ENCODE peak calls at places on chromosomes 2 and 18, in four cellular contexts. One of them, this sample, is unnamed.
A peak's percentile ranks its signal among the peaks of the same experiment; 100 is the strongest.

GRCh38 chr2:231369580-231370428 is 25.7 kb upstream of the B3GNT7 start:
- DNase-seq in WTC11: no peak
- DNase-seq in H1: no peak
- DNase-seq in K562: no peak
- DNase-seq in this sample: no peak

GRCh38 chr2:201882353-201883095 is 76.2 kb downstream of the CDK15 start:
- DNase-seq in WTC11: peak; percentile 29
- DNase-seq in H1: no peak
- DNase-seq in K562: no peak
- DNase-seq in this sample: no peak

GRCh38 chr18:2180586-2180985 is 390.7 kb downstream of the METTL4 start:
- DNase-seq in WTC11: no peak
- DNase-seq in H1: no peak
- DNase-seq in K562: no peak
- DNase-seq in this sample: no peak

GRCh38 chr2:43340066-43340465 is 113.7 kb upstream of the ZFP36L2 start:
- DNase-seq in WTC11: no peak
- DNase-seq in H1: no peak
- DNase-seq in K562: no peak
- DNase-seq in this sample: no peak

GRCh38 chr2:44715671-44716077 is 225.8 kb upstream of the SIX3 start:
- DNase-seq in WTC11: peak; percentile 26
- DNase-seq in H1: peak; percentile 47
- DNase-seq in K562: no peak
- DNase-seq in this sample: no peak

GRCh38 chr2:199443589-199444130 is 14.1 kb downstream of the SATB2 start:
- DNase-seq in WTC11: no peak
- DNase-seq in H1: no peak
- DNase-seq in K562: no peak
- DNase-seq in this sample: no peak

GRCh38 chr2:232537079-232537478 is 2.4 kb upstream of the CHRNG start:
- DNase-seq in WTC11: peak; percentile 73
- DNase-seq in H1: no peak
- DNase-seq in K562: peak; percentile 49
- DNase-seq in this sample: no peak

GRCh38 chr2:8149985-8150547 is 531.8 kb upstream of the ID2 start:
- DNase-seq in WTC11: no peak
- DNase-seq in H1: no peak
- DNase-seq in K562: no peak
- DNase-seq in this sample: no peak

GRCh38 chr2:241036397-241036963 is 38.1 kb downstream of the SNED1 start:
- DNase-seq in WTC11: peak; percentile 52
- DNase-seq in H1: no peak
- DNase-seq in K562: peak; percentile 63
- DNase-seq in this sample: peak; percentile 44

DNA sequence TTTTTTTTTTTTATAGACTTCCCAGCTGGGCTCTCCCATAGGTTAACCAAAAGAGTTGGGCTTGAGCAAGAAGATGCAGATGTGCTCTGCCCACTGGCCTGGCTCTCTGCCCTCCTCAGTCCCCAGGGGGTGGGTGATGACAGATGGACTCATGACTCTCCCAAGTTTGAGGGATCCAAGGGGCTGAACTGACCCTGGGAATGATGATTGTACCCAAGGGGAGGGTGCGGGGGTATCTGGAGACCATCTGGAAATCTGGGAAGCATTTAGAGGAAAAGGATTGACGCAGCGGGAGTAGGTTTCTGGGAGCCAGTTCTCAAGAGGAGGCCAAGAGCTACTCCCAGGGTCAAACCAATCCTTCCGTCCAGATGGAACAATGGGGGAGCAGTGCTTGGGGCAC is 330.8 kb downstream of the CYP26B1 start:
- DNase-seq in WTC11: no peak
- DNase-seq in H1: no peak
- DNase-seq in K562: no peak
- DNase-seq in this sample: no peak
- TF ChIP-seq CREB1 in WTC11: no peak
- TF ChIP-seq CREB1 in H1: no peak
- TF ChIP-seq CREB1 in K562: no peak
- TF ChIP-seq CREB1 in this sample: no peak

GRCh38 chr2:23285076-23285795 is 99.7 kb upstream of the KLHL29 start:
- DNase-seq in WTC11: no peak
- DNase-seq in H1: no peak
- DNase-seq in K562: no peak
- DNase-seq in this sample: no peak

GRCh38 chr2:23280401-23280800 is 104.6 kb upstream of the KLHL29 start:
- DNase-seq in WTC11: no peak
- DNase-seq in H1: no peak
- DNase-seq in K562: no peak
- DNase-seq in this sample: no peak

GRCh38 chr2:23286031-23286764 is 98.8 kb upstream of the KLHL29 start:
- DNase-seq in WTC11: no peak
- DNase-seq in H1: no peak
- DNase-seq in K562: no peak
- DNase-seq in this sample: no peak

GRCh38 chr2:23286765-23287155 is 98.2 kb upstream of the KLHL29 start:
- DNase-seq in WTC11: no peak
- DNase-seq in H1: no peak
- DNase-seq in K562: no peak
- DNase-seq in this sample: no peak

GRCh38 chr2:23283653-23284052 is 101.3 kb upstream of the KLHL29 start:
- DNase-seq in WTC11: no peak
- DNase-seq in H1: no peak
- DNase-seq in K562: no peak
- DNase-seq in this sample: no peak
- TF ChIP-seq CREB1 in WTC11: no peak
- TF ChIP-seq CREB1 in H1: no peak
- TF ChIP-seq CREB1 in K562: no peak
- TF ChIP-seq CREB1 in this sample: no peak

GRCh38 chr2:144462266-144462665 is 57.7 kb downstream of the ZEB2 start:
- DNase-seq in WTC11: no peak
- DNase-seq in H1: no peak
- DNase-seq in K562: no peak
- DNase-seq in this sample: no peak

GRCh38 chr2:144456680-144457079 is 63.2 kb downstream of the ZEB2 start:
- DNase-seq in WTC11: no peak
- DNase-seq in H1: no peak
- DNase-seq in K562: no peak
- DNase-seq in this sample: no peak

GRCh38 chr2:144458536-144458935 is 61.4 kb downstream of the ZEB2 start:
- DNase-seq in WTC11: no peak
- DNase-seq in H1: no peak
- DNase-seq in K562: no peak
- DNase-seq in this sample: no peak

GRCh38 chr2:144460981-144461766 is 58.7 kb downstream of the ZEB2 start:
- DNase-seq in WTC11: no peak
- DNase-seq in H1: no peak
- DNase-seq in K562: no peak
- DNase-seq in this sample: no peak

DNA sequence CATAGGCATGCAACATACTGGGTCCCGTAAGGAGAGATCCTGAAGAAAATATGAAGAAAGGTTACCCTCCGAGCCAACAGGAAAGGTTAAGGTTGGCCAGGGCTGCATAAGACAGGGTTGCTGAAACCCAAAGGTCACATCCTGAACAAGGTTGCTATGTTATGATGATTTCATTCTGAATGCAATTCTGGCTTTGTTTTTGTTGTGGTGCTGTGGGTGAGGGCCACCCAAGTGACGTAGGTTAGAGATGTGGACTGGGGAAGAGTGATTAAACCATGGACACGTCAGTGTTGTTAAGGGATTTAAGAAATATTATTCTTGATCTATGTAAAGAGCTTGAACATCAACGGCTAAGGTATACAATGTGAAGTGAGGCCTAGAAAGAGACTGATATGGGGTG is 60.0 kb downstream of the ZEB2 start:
- DNase-seq in WTC11: no peak
- DNase-seq in H1: no peak
- DNase-seq in K562: no peak
- DNase-seq in this sample: no peak
- TF ChIP-seq CREB1 in WTC11: no peak
- TF ChIP-seq CREB1 in H1: no peak
- TF ChIP-seq CREB1 in K562: no peak
- TF ChIP-seq CREB1 in this sample: no peak

GRCh38 chr18:44651453-44651852 is 29.2 kb upstream of the SETBP1 start:
- DNase-seq in WTC11: no peak
- DNase-seq in H1: no peak
- DNase-seq in K562: peak; percentile 4
- DNase-seq in this sample: no peak
- TF ChIP-seq CREB1 in WTC11: no peak
- TF ChIP-seq CREB1 in H1: no peak
- TF ChIP-seq CREB1 in K562: no peak
- TF ChIP-seq CREB1 in this sample: no peak

DNA sequence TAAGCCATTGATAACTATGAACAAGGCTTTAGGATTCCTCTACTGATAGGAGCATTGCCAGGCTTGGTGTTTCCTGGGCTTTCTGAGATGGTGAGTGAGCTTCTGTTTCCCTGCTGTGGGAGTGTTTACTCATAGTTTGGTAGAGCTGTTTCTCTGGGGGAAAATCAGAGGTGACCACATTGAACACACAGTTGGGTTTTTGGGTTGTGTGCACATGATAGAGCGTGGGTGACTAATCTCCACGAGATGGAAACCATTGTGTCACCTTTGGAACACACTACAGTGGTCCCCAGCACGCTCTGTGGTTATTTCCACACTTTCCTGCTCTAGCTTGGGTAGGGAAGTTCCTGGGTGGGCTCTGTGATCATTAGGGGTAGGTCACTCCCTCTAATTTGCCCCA is 5.4 kb downstream of the IL1R1 start:
- DNase-seq in WTC11: no peak
- DNase-seq in H1: no peak
- DNase-seq in K562: no peak
- DNase-seq in this sample: no peak
- TF ChIP-seq CREB1 in WTC11: no peak
- TF ChIP-seq CREB1 in H1: no peak
- TF ChIP-seq CREB1 in K562: no peak
- TF ChIP-seq CREB1 in this sample: no peak